ENCODE peak calls at places on chromosomes 11 and 22, in five cellular contexts. One of them, this sample, is unnamed.

GRCh38 chr11:11243790-11244469 is 109.1 kb downstream of the CSNK2A3 start:
- DNase-seq in left ventricle myocardium inferior: peak
- DNase-seq in activated T-cell treated with anti-CD3 and anti-CD28 coated beads, Interleukin-2, amount 50 U/mL, for 48 hours: peak
- DNase-seq in stimulated activated effector memory CD8-positive, alpha-beta T cell treated with anti-CD3 and anti-CD28 coated beads, Interleukin-12 subunit alpha, Interleukin-12 subunit beta, amount 100 ng/mL, for 72 hours: no peak
- DNase-seq in COR-L47: peak
- DNase-seq in this sample: no peak

GRCh38 chr11:4370166-4370565 is 2.0 kb upstream of the OR52B4 start:
- DNase-seq in stimulated activated effector memory CD8-positive, alpha-beta T cell treated with anti-CD3 and anti-CD28 coated beads, Interleukin-12 subunit alpha, Interleukin-12 subunit beta, amount 100 ng/mL, for 72 hours: no peak
- DNase-seq in COR-L47: no peak
- DNase-seq in activated T-cell treated with anti-CD3 and anti-CD28 coated beads, Interleukin-2, amount 50 U/mL, for 48 hours: no peak
- DNase-seq in left ventricle myocardium inferior: no peak
- DNase-seq in this sample: no peak

GRCh38 chr11:95100856-95101507 is 11.3 kb downstream of the ENDOD1 start:
- DNase-seq in stimulated activated effector memory CD8-positive, alpha-beta T cell treated with anti-CD3 and anti-CD28 coated beads, Interleukin-12 subunit alpha, Interleukin-12 subunit beta, amount 100 ng/mL, for 72 hours: no peak
- DNase-seq in COR-L47: peak
- DNase-seq in left ventricle myocardium inferior: no peak
- DNase-seq in activated T-cell treated with anti-CD3 and anti-CD28 coated beads, Interleukin-2, amount 50 U/mL, for 48 hours: no peak
- DNase-seq in this sample: no peak

GRCh38 chr11:26276798-26277424 is 55.0 kb upstream of the ANO3 start:
- DNase-seq in activated T-cell treated with anti-CD3 and anti-CD28 coated beads, Interleukin-2, amount 50 U/mL, for 48 hours: peak
- DNase-seq in stimulated activated effector memory CD8-positive, alpha-beta T cell treated with anti-CD3 and anti-CD28 coated beads, Interleukin-12 subunit alpha, Interleukin-12 subunit beta, amount 100 ng/mL, for 72 hours: peak
- DNase-seq in COR-L47: peak
- DNase-seq in left ventricle myocardium inferior: peak
- DNase-seq in this sample: no peak

GRCh38 chr11:134476435-134477021 is 64.5 kb upstream of the B3GAT1 start:
- DNase-seq in left ventricle myocardium inferior: no peak
- DNase-seq in COR-L47: no peak
- DNase-seq in activated T-cell treated with anti-CD3 and anti-CD28 coated beads, Interleukin-2, amount 50 U/mL, for 48 hours: no peak
- DNase-seq in stimulated activated effector memory CD8-positive, alpha-beta T cell treated with anti-CD3 and anti-CD28 coated beads, Interleukin-12 subunit alpha, Interleukin-12 subunit beta, amount 100 ng/mL, for 72 hours: no peak
- DNase-seq in this sample: peak

GRCh38 chr11:120244476-120244875 is 4.5 kb downstream of the POU2F3 start:
- DNase-seq in stimulated activated effector memory CD8-positive, alpha-beta T cell treated with anti-CD3 and anti-CD28 coated beads, Interleukin-12 subunit alpha, Interleukin-12 subunit beta, amount 100 ng/mL, for 72 hours: no peak
- DNase-seq in COR-L47: no peak
- DNase-seq in left ventricle myocardium inferior: no peak
- DNase-seq in activated T-cell treated with anti-CD3 and anti-CD28 coated beads, Interleukin-2, amount 50 U/mL, for 48 hours: no peak
- DNase-seq in this sample: no peak

GRCh38 chr11:37914859-37915258 is 1316.8 kb upstream of the RAG2 start:
- DNase-seq in activated T-cell treated with anti-CD3 and anti-CD28 coated beads, Interleukin-2, amount 50 U/mL, for 48 hours: no peak
- DNase-seq in stimulated activated effector memory CD8-positive, alpha-beta T cell treated with anti-CD3 and anti-CD28 coated beads, Interleukin-12 subunit alpha, Interleukin-12 subunit beta, amount 100 ng/mL, for 72 hours: no peak
- DNase-seq in left ventricle myocardium inferior: no peak
- DNase-seq in COR-L47: no peak
- DNase-seq in this sample: no peak

GRCh38 chr11:108431370-108431769 is 36.0 kb downstream of the C11orf65 start:
- DNase-seq in left ventricle myocardium inferior: no peak
- DNase-seq in activated T-cell treated with anti-CD3 and anti-CD28 coated beads, Interleukin-2, amount 50 U/mL, for 48 hours: no peak
- DNase-seq in stimulated activated effector memory CD8-positive, alpha-beta T cell treated with anti-CD3 and anti-CD28 coated beads, Interleukin-12 subunit alpha, Interleukin-12 subunit beta, amount 100 ng/mL, for 72 hours: no peak
- DNase-seq in COR-L47: no peak
- DNase-seq in this sample: no peak

GRCh38 chr11:101582242-101583052 is 1.4 kb downstream of the TRPC6 start:
- DNase-seq in left ventricle myocardium inferior: peak
- DNase-seq in stimulated activated effector memory CD8-positive, alpha-beta T cell treated with anti-CD3 and anti-CD28 coated beads, Interleukin-12 subunit alpha, Interleukin-12 subunit beta, amount 100 ng/mL, for 72 hours: no peak
- DNase-seq in COR-L47: no peak
- DNase-seq in activated T-cell treated with anti-CD3 and anti-CD28 coated beads, Interleukin-2, amount 50 U/mL, for 48 hours: no peak
- DNase-seq in this sample: no peak

GRCh38 chr11:3207530-3208189 is 11.0 kb downstream of the MRGPRG start:
- DNase-seq in COR-L47: no peak
- DNase-seq in stimulated activated effector memory CD8-positive, alpha-beta T cell treated with anti-CD3 and anti-CD28 coated beads, Interleukin-12 subunit alpha, Interleukin-12 subunit beta, amount 100 ng/mL, for 72 hours: no peak
- DNase-seq in activated T-cell treated with anti-CD3 and anti-CD28 coated beads, Interleukin-2, amount 50 U/mL, for 48 hours: no peak
- DNase-seq in left ventricle myocardium inferior: peak
- DNase-seq in this sample: no peak

GRCh38 chr22:30743257-30744020 is 48.8 kb downstream of the OSBP2 start:
- DNase-seq in COR-L47: no peak
- DNase-seq in activated T-cell treated with anti-CD3 and anti-CD28 coated beads, Interleukin-2, amount 50 U/mL, for 48 hours: peak
- DNase-seq in left ventricle myocardium inferior: no peak
- DNase-seq in stimulated activated effector memory CD8-positive, alpha-beta T cell treated with anti-CD3 and anti-CD28 coated beads, Interleukin-12 subunit alpha, Interleukin-12 subunit beta, amount 100 ng/mL, for 72 hours: no peak
- DNase-seq in this sample: no peak

GRCh38 chr11:134938212-134938611 is 526.2 kb upstream of the B3GAT1 start:
- DNase-seq in activated T-cell treated with anti-CD3 and anti-CD28 coated beads, Interleukin-2, amount 50 U/mL, for 48 hours: no peak
- DNase-seq in left ventricle myocardium inferior: no peak
- DNase-seq in COR-L47: no peak
- DNase-seq in stimulated activated effector memory CD8-positive, alpha-beta T cell treated with anti-CD3 and anti-CD28 coated beads, Interleukin-12 subunit alpha, Interleukin-12 subunit beta, amount 100 ng/mL, for 72 hours: no peak
- DNase-seq in this sample: no peak

GRCh38 chr22:20159088-20159487 is 8.2 kb upstream of the CCDC188 start:
- DNase-seq in COR-L47: no peak
- DNase-seq in left ventricle myocardium inferior: no peak
- DNase-seq in stimulated activated effector memory CD8-positive, alpha-beta T cell treated with anti-CD3 and anti-CD28 coated beads, Interleukin-12 subunit alpha, Interleukin-12 subunit beta, amount 100 ng/mL, for 72 hours: no peak
- DNase-seq in activated T-cell treated with anti-CD3 and anti-CD28 coated beads, Interleukin-2, amount 50 U/mL, for 48 hours: no peak
- DNase-seq in this sample: no peak

GRCh38 chr22:25085930-25086901 is 113.4 kb upstream of the CRYBB3 start:
- DNase-seq in COR-L47: no peak
- DNase-seq in stimulated activated effector memory CD8-positive, alpha-beta T cell treated with anti-CD3 and anti-CD28 coated beads, Interleukin-12 subunit alpha, Interleukin-12 subunit beta, amount 100 ng/mL, for 72 hours: no peak
- DNase-seq in activated T-cell treated with anti-CD3 and anti-CD28 coated beads, Interleukin-2, amount 50 U/mL, for 48 hours: peak
- DNase-seq in left ventricle myocardium inferior: peak
- DNase-seq in this sample: no peak

GRCh38 chr11:93529707-93530467 is 13.3 kb downstream of the SMCO4 start:
- DNase-seq in COR-L47: no peak
- DNase-seq in activated T-cell treated with anti-CD3 and anti-CD28 coated beads, Interleukin-2, amount 50 U/mL, for 48 hours: no peak
- DNase-seq in left ventricle myocardium inferior: no peak
- DNase-seq in stimulated activated effector memory CD8-positive, alpha-beta T cell treated with anti-CD3 and anti-CD28 coated beads, Interleukin-12 subunit alpha, Interleukin-12 subunit beta, amount 100 ng/mL, for 72 hours: no peak
- DNase-seq in this sample: no peak

GRCh38 chr11:25349537-25349936 is 852.7 kb downstream of the LUZP2 start:
- DNase-seq in COR-L47: no peak
- DNase-seq in left ventricle myocardium inferior: no peak
- DNase-seq in activated T-cell treated with anti-CD3 and anti-CD28 coated beads, Interleukin-2, amount 50 U/mL, for 48 hours: no peak
- DNase-seq in stimulated activated effector memory CD8-positive, alpha-beta T cell treated with anti-CD3 and anti-CD28 coated beads, Interleukin-12 subunit alpha, Interleukin-12 subunit beta, amount 100 ng/mL, for 72 hours: no peak
- DNase-seq in this sample: no peak

GRCh38 chr22:44753189-44754042 is 1.0 kb downstream of the ARHGAP8 start:
- DNase-seq in activated T-cell treated with anti-CD3 and anti-CD28 coated beads, Interleukin-2, amount 50 U/mL, for 48 hours: no peak
- DNase-seq in left ventricle myocardium inferior: no peak
- DNase-seq in stimulated activated effector memory CD8-positive, alpha-beta T cell treated with anti-CD3 and anti-CD28 coated beads, Interleukin-12 subunit alpha, Interleukin-12 subunit beta, amount 100 ng/mL, for 72 hours: no peak
- DNase-seq in COR-L47: no peak
- DNase-seq in this sample: no peak

GRCh38 chr22:36816635-36817428 is at the start of gene PVALB:
- DNase-seq in left ventricle myocardium inferior: peak
- DNase-seq in stimulated activated effector memory CD8-positive, alpha-beta T cell treated with anti-CD3 and anti-CD28 coated beads, Interleukin-12 subunit alpha, Interleukin-12 subunit beta, amount 100 ng/mL, for 72 hours: no peak
- DNase-seq in COR-L47: peak
- DNase-seq in activated T-cell treated with anti-CD3 and anti-CD28 coated beads, Interleukin-2, amount 50 U/mL, for 48 hours: no peak
- DNase-seq in this sample: no peak

GRCh38 chr11:63589000-63589399 is 25.2 kb downstream of the PLAAT3 start:
- DNase-seq in stimulated activated effector memory CD8-positive, alpha-beta T cell treated with anti-CD3 and anti-CD28 coated beads, Interleukin-12 subunit alpha, Interleukin-12 subunit beta, amount 100 ng/mL, for 72 hours: no peak
- DNase-seq in left ventricle myocardium inferior: no peak
- DNase-seq in activated T-cell treated with anti-CD3 and anti-CD28 coated beads, Interleukin-2, amount 50 U/mL, for 48 hours: no peak
- DNase-seq in COR-L47: no peak
- DNase-seq in this sample: no peak

GRCh38 chr22:20495861-20496681 is 476 bp upstream of the KLHL22 start:
- DNase-seq in COR-L47: peak
- DNase-seq in left ventricle myocardium inferior: peak
- DNase-seq in activated T-cell treated with anti-CD3 and anti-CD28 coated beads, Interleukin-2, amount 50 U/mL, for 48 hours: peak
- DNase-seq in stimulated activated effector memory CD8-positive, alpha-beta T cell treated with anti-CD3 and anti-CD28 coated beads, Interleukin-12 subunit alpha, Interleukin-12 subunit beta, amount 100 ng/mL, for 72 hours: peak
- DNase-seq in this sample: peak

GRCh38 chr11:15158351-15159015 is 43.8 kb downstream of the INSC start:
- DNase-seq in COR-L47: no peak
- DNase-seq in activated T-cell treated with anti-CD3 and anti-CD28 coated beads, Interleukin-2, amount 50 U/mL, for 48 hours: no peak
- DNase-seq in left ventricle myocardium inferior: no peak
- DNase-seq in stimulated activated effector memory CD8-positive, alpha-beta T cell treated with anti-CD3 and anti-CD28 coated beads, Interleukin-12 subunit alpha, Interleukin-12 subunit beta, amount 100 ng/mL, for 72 hours: no peak
- DNase-seq in this sample: no peak

GRCh38 chr11:31702966-31703365 is 108.2 kb downstream of the PAX6 start:
- DNase-seq in stimulated activated effector memory CD8-positive, alpha-beta T cell treated with anti-CD3 and anti-CD28 coated beads, Interleukin-12 subunit alpha, Interleukin-12 subunit beta, amount 100 ng/mL, for 72 hours: no peak
- DNase-seq in activated T-cell treated with anti-CD3 and anti-CD28 coated beads, Interleukin-2, amount 50 U/mL, for 48 hours: no peak
- DNase-seq in COR-L47: no peak
- DNase-seq in left ventricle myocardium inferior: no peak
- DNase-seq in this sample: no peak

GRCh38 chr22:50027639-50028537 is 15.3 kb upstream of the IL17REL start:
- DNase-seq in activated T-cell treated with anti-CD3 and anti-CD28 coated beads, Interleukin-2, amount 50 U/mL, for 48 hours: peak
- DNase-seq in left ventricle myocardium inferior: no peak
- DNase-seq in COR-L47: no peak
- DNase-seq in stimulated activated effector memory CD8-positive, alpha-beta T cell treated with anti-CD3 and anti-CD28 coated beads, Interleukin-12 subunit alpha, Interleukin-12 subunit beta, amount 100 ng/mL, for 72 hours: no peak
- DNase-seq in this sample: peak

GRCh38 chr11:130873766-130874165 is 42.5 kb downstream of the SNX19 start:
- DNase-seq in COR-L47: no peak
- DNase-seq in left ventricle myocardium inferior: no peak
- DNase-seq in stimulated activated effector memory CD8-positive, alpha-beta T cell treated with anti-CD3 and anti-CD28 coated beads, Interleukin-12 subunit alpha, Interleukin-12 subunit beta, amount 100 ng/mL, for 72 hours: no peak
- DNase-seq in activated T-cell treated with anti-CD3 and anti-CD28 coated beads, Interleukin-2, amount 50 U/mL, for 48 hours: no peak
- DNase-seq in this sample: no peak

GRCh38 chr11:44760917-44761545 is 34.3 kb downstream of the TSPAN18 start:
- DNase-seq in activated T-cell treated with anti-CD3 and anti-CD28 coated beads, Interleukin-2, amount 50 U/mL, for 48 hours: no peak
- DNase-seq in left ventricle myocardium inferior: no peak
- DNase-seq in COR-L47: no peak
- DNase-seq in stimulated activated effector memory CD8-positive, alpha-beta T cell treated with anti-CD3 and anti-CD28 coated beads, Interleukin-12 subunit alpha, Interleukin-12 subunit beta, amount 100 ng/mL, for 72 hours: no peak
- DNase-seq in this sample: no peak

GRCh38 chr22:41447435-41448188 is 1.0 kb upstream of the TOB2 start:
- DNase-seq in stimulated activated effector memory CD8-positive, alpha-beta T cell treated with anti-CD3 and anti-CD28 coated beads, Interleukin-12 subunit alpha, Interleukin-12 subunit beta, amount 100 ng/mL, for 72 hours: peak
- DNase-seq in activated T-cell treated with anti-CD3 and anti-CD28 coated beads, Interleukin-2, amount 50 U/mL, for 48 hours: peak
- DNase-seq in left ventricle myocardium inferior: peak
- DNase-seq in COR-L47: peak
- DNase-seq in this sample: peak

GRCh38 chr11:110606415-110606814 is 105.8 kb downstream of the ARHGAP20 start:
- DNase-seq in activated T-cell treated with anti-CD3 and anti-CD28 coated beads, Interleukin-2, amount 50 U/mL, for 48 hours: no peak
- DNase-seq in COR-L47: no peak
- DNase-seq in left ventricle myocardium inferior: no peak
- DNase-seq in stimulated activated effector memory CD8-positive, alpha-beta T cell treated with anti-CD3 and anti-CD28 coated beads, Interleukin-12 subunit alpha, Interleukin-12 subunit beta, amount 100 ng/mL, for 72 hours: no peak
- DNase-seq in this sample: no peak

GRCh38 chr11:118984825-118985224 is 13.1 kb upstream of the CENATAC start:
- DNase-seq in activated T-cell treated with anti-CD3 and anti-CD28 coated beads, Interleukin-2, amount 50 U/mL, for 48 hours: no peak
- DNase-seq in stimulated activated effector memory CD8-positive, alpha-beta T cell treated with anti-CD3 and anti-CD28 coated beads, Interleukin-12 subunit alpha, Interleukin-12 subunit beta, amount 100 ng/mL, for 72 hours: no peak
- DNase-seq in left ventricle myocardium inferior: no peak
- DNase-seq in COR-L47: no peak
- DNase-seq in this sample: no peak

GRCh38 chr11:60951909-60952741 is at the start of gene SLC15A3:
- DNase-seq in left ventricle myocardium inferior: peak
- DNase-seq in COR-L47: no peak
- DNase-seq in activated T-cell treated with anti-CD3 and anti-CD28 coated beads, Interleukin-2, amount 50 U/mL, for 48 hours: peak
- DNase-seq in stimulated activated effector memory CD8-positive, alpha-beta T cell treated with anti-CD3 and anti-CD28 coated beads, Interleukin-12 subunit alpha, Interleukin-12 subunit beta, amount 100 ng/mL, for 72 hours: no peak
- DNase-seq in this sample: no peak

GRCh38 chr11:12007769-12008737 is at the start of gene DKK3:
- DNase-seq in left ventricle myocardium inferior: no peak
- DNase-seq in activated T-cell treated with anti-CD3 and anti-CD28 coated beads, Interleukin-2, amount 50 U/mL, for 48 hours: no peak
- DNase-seq in stimulated activated effector memory CD8-positive, alpha-beta T cell treated with anti-CD3 and anti-CD28 coated beads, Interleukin-12 subunit alpha, Interleukin-12 subunit beta, amount 100 ng/mL, for 72 hours: no peak
- DNase-seq in COR-L47: no peak
- DNase-seq in this sample: no peak

GRCh38 chr11:12704049-12704448 is 29.8 kb downstream of the TEAD1 start:
- DNase-seq in stimulated activated effector memory CD8-positive, alpha-beta T cell treated with anti-CD3 and anti-CD28 coated beads, Interleukin-12 subunit alpha, Interleukin-12 subunit beta, amount 100 ng/mL, for 72 hours: no peak
- DNase-seq in activated T-cell treated with anti-CD3 and anti-CD28 coated beads, Interleukin-2, amount 50 U/mL, for 48 hours: no peak
- DNase-seq in COR-L47: no peak
- DNase-seq in left ventricle myocardium inferior: no peak
- DNase-seq in this sample: no peak

This sample was measured in type B pancreatic cell.